ENCODE peak calls at places on chromosomes 4 and X, in six cellular contexts. V is aorta, K is SK-N-SH, O is thoracic aorta, A is neuronal stem cell, Y is left ventricle myocardium inferior. X is an unnamed sample.

GRCh38 chr4:176949022-176949421 is 156.3 kb upstream of the VEGFC start:
- DNase-seq in Y (peak; percentile 17), O (no peak), V (no peak), A (no peak), K (no peak), X (no peak)

GRCh38 chr4:185149392-185149791 is 6.3 kb downstream of the SLC25A4 start:
- DNase-seq in Y (no peak), O (no peak), V (no peak), A (no peak), K (no peak), X (no peak)

GRCh38 chrX:29136904-29137303 is 549.7 kb downstream of the IL1RAPL1 start:
- DNase-seq in O (no peak), Y (no peak), K (no peak), V (no peak), A (no peak), X (no peak)

GRCh38 chrX:119635179-119635578 is 29.0 kb upstream of the NKRF start:
- DNase-seq in K (no peak), V (no peak), O (no peak), Y (no peak), A (no peak), X (no peak)

GRCh38 chr4:100842856-100843255 is 325.0 kb upstream of the EMCN start:
- DNase-seq in A (no peak), K (no peak), V (no peak), Y (no peak), O (no peak), X (no peak)

GRCh38 chr4:60482921-60483351 is 717.2 kb upstream of the ADGRL3 start:
- DNase-seq in Y (no peak), A (no peak), O (no peak), V (no peak), K (no peak), X (no peak)

GRCh38 chrX:55161581-55161980 is 58.6 kb upstream of the PAGE5 start:
- DNase-seq in V (no peak), O (no peak), A (peak; percentile 0), Y (no peak), K (no peak), X (no peak)

GRCh38 chr4:89404530-89404929 is 96.9 kb upstream of the GPRIN3 start:
- DNase-seq in A (no peak), V (no peak), Y (no peak), O (no peak), K (no peak), X (no peak)

GRCh38 chr4:11843927-11844326 is 415.2 kb upstream of the HS3ST1 start:
- DNase-seq in Y (no peak), V (no peak), K (no peak), A (no peak), O (no peak), X (no peak)

GRCh38 chrX:18941896-18942295 is 42.0 kb downstream of the PHKA2 start:
- DNase-seq in O (no peak), Y (no peak), V (no peak), A (no peak), K (no peak), X (no peak)

GRCh38 chrX:37817579-37817978 is 29.8 kb downstream of the DYNLT3 start:
- DNase-seq in V (no peak), Y (no peak), A (no peak), K (no peak), O (no peak), X (no peak)

GRCh38 chr4:102493794-102494193 is 7.4 kb upstream of the NFKB1 start:
- DNase-seq in K (no peak), A (no peak), O (no peak), Y (no peak), V (no peak), X (no peak)

GRCh38 chr4:9954468-9954867 is 66.8 kb downstream of the SLC2A9 start:
- DNase-seq in K (no peak), O (no peak), V (no peak), Y (no peak), A (no peak), X (no peak)

GRCh38 chr4:177339794-177340374 is 30.2 kb downstream of the NEIL3 start:
- DNase-seq in K (peak; percentile 45), V (no peak), Y (no peak), A (no peak), O (no peak), X (no peak)

GRCh38 chr4:89275587-89275986 is 32.0 kb downstream of the GPRIN3 start:
- DNase-seq in O (no peak), K (no peak), A (no peak), Y (no peak), V (no peak), X (no peak)

GRCh38 chrX:29617276-29617675 is 598.1 kb upstream of the MAGEB2 start:
- DNase-seq in O (no peak), Y (no peak), A (no peak), K (no peak), V (no peak), X (no peak)

GRCh38 chr4:56086073-56086521 is 137.4 kb downstream of the CEP135 start:
- DNase-seq in Y (no peak), V (no peak), K (no peak), O (no peak), A (no peak), X (no peak)

GRCh38 chr4:3387943-3388348 is 53.8 kb upstream of the HGFAC start:
- DNase-seq in K (peak; percentile 44), V (peak; percentile 97), Y (peak; percentile 89), O (peak; percentile 62), A (no peak), X (peak; percentile 86)

GRCh38 chr4:184574861-184575260 is 74.4 kb downstream of the CASP3 start:
- DNase-seq in K (no peak), V (no peak), Y (no peak), A (no peak), O (no peak), X (no peak)

GRCh38 chr4:70927502-70928139 is 25.5 kb downstream of the MOB1B start:
- DNase-seq in Y (no peak), K (no peak), O (no peak), V (no peak), A (no peak), X (no peak)

GRCh38 chr4:89283226-89283974 is 24.2 kb downstream of the GPRIN3 start:
- DNase-seq in K (no peak), Y (no peak), O (no peak), A (no peak), V (no peak), X (no peak)

GRCh38 chr4:90030953-90031352 is 96.2 kb upstream of the CCSER1 start:
- DNase-seq in A (no peak), V (no peak), K (no peak), O (no peak), Y (no peak), X (no peak)

GRCh38 chrX:22445880-22446279 is 173.2 kb downstream of the CBLL2 start:
- DNase-seq in Y (no peak), V (no peak), A (no peak), O (no peak), K (no peak), X (no peak)

GRCh38 chrX:85379174-85379907 is at the start of gene POF1B:
- DNase-seq in K (no peak), A (no peak), Y (no peak), V (no peak), O (no peak), X (no peak)

GRCh38 chrX:129516402-129516801 is 6.9 kb downstream of the SMARCA1 start:
- DNase-seq in V (no peak), O (no peak), Y (no peak), K (no peak), A (no peak), X (no peak)

GRCh38 chr4:11263208-11263607 is 165.5 kb downstream of the HS3ST1 start:
- DNase-seq in A (peak; percentile 0), V (no peak), O (no peak), K (no peak), Y (no peak), X (no peak)

GRCh38 chr4:106985830-106986229 is 50.3 kb downstream of the DKK2 start:
- DNase-seq in V (no peak), Y (no peak), A (no peak), O (no peak), K (no peak), X (no peak)

GRCh38 chr4:18935956-18936355 is 914.4 kb upstream of the LCORL start:
- DNase-seq in K (no peak), O (no peak), A (peak; percentile 42), Y (no peak), V (no peak), X (no peak)

GRCh38 chr4:18934197-18934596 is 912.6 kb upstream of the LCORL start:
- DNase-seq in V (no peak), A (no peak), K (peak; percentile 3), Y (no peak), O (no peak), X (no peak)

GRCh38 chr4:18937080-18937479 is 915.5 kb upstream of the LCORL start:
- DNase-seq in K (no peak), A (no peak), O (no peak), Y (no peak), V (no peak), X (no peak)

GRCh38 chr4:18937746-18938145 is 916.2 kb upstream of the LCORL start:
- DNase-seq in O (no peak), V (no peak), Y (no peak), K (no peak), A (no peak), X (no peak)

GRCh38 chr4:18938343-18939109 is 917.0 kb upstream of the LCORL start:
- DNase-seq in V (no peak), O (no peak), K (no peak), A (no peak), Y (no peak), X (no peak)
- H3K4me3 ChIP-seq in V (no peak overlapping the region), O (no peak overlapping the region), K (no peak overlapping the region), A (no peak overlapping the region), Y (no peak overlapping the region), X (no peak overlapping the region)

GRCh38 chrX:16191605-16192004 is 24.3 kb downstream of the MAGEB17 start:
- DNase-seq in V (no peak), A (no peak), O (no peak), Y (no peak), K (no peak), X (no peak)
- H3K36me3 ChIP-seq in V (no peaks in the 10 kb centered on the region), A (no peaks in the 10 kb centered on the region), O (no peaks in the 10 kb centered on the region), Y (no peaks in the 10 kb centered on the region), K (no peaks in the 10 kb centered on the region), X (no peaks in the 10 kb centered on the region)

GRCh38 chr4:1011022-1011694 is at the start of gene FGFRL1:
- DNase-seq in V (peak; percentile 96), O (peak; percentile 59), A (peak; percentile 88), K (peak; percentile 79), Y (peak; percentile 96), X (peak; percentile 86)

GRCh38 chr4:1010522-1011021 is 854 bp upstream of the FGFRL1 start:
- DNase-seq in O (peak; percentile 50), Y (peak; percentile 69), K (no peak), V (peak; percentile 87), A (no peak), X (peak; percentile 67)

GRCh38 chr4:1012031-1012739 is 759 bp downstream of the FGFRL1 start:
- DNase-seq in Y (no peak), O (no peak), K (peak; percentile 72), A (no peak), V (no peak), X (no peak)

GRCh38 chr4:1008840-1009646 is 2.4 kb upstream of the FGFRL1 start:
- DNase-seq in Y (peak; percentile 50), O (no peak), K (no peak), A (no peak), V (peak; percentile 74), X (no peak)

GRCh38 chr4:1009647-1010521 is 1.5 kb upstream of the FGFRL1 start:
- DNase-seq in Y (peak; percentile 69), V (peak; percentile 78), K (peak; percentile 97), A (no peak), O (no peak), X (peak; percentile 41)
- H3K4me3 ChIP-seq in Y (peak overlapping the region; percentile 68), V (peak overlapping the region; percentile 44), K (peak overlapping the region; percentile 60), A (peak overlapping the region; percentile 45), O (peak overlapping the region; percentile 94), X (peak overlapping the region; percentile 47)

GRCh38 chrX:1521459-1521956 is 15.5 kb downstream of the P2RY8 start:
- DNase-seq in Y (no peak), K (no peak), A (no peak), O (no peak), V (no peak), X (no peak)
- H3K36me3 ChIP-seq in Y (no peaks in the 10 kb centered on the region), K (no peaks in the 10 kb centered on the region), A (no peaks in the 10 kb centered on the region), O (no peaks in the 10 kb centered on the region), V (no peaks in the 10 kb centered on the region), X (no peaks in the 10 kb centered on the region)